ENCODE peak calls at places on chromosomes 11 and 22, in five cellular contexts. A is cardiac muscle cell; I is ovary; K is lower leg skin; M is stimulated activated CD4-positive, alpha-beta T cell treated with anti-CD3 and anti-CD28 coated beads, Interleukin-15, amount 100 ng/mL, for 24 hours. J is an unnamed sample.

GRCh38 chr22:42686756-42687491 is 33.7 kb downstream of the A4GALT start:
- DNase-seq in A (no peak), I (no peak), K (no peak), M (no peak), J (no peak)

GRCh38 chr22:19981171-19981960 is 35.3 kb downstream of the ARVCF start:
- DNase-seq in A (no peak), I (no peak), K (no peak), M (no peak), J (no peak)

GRCh38 chr22:17772249-17772962 is 1.9 kb downstream of the BID start:
- DNase-seq in A (no peak), I (no peak), K (peak; percentile 83), M (no peak), J (no peak)

GRCh38 chr11:127890026-127890611 is 697.2 kb downstream of the ETS1 start:
- DNase-seq in A (peak; percentile 36), I (no peak), K (no peak), M (no peak), J (no peak)

GRCh38 chr11:131664811-131665210 is 294.4 kb downstream of the NTM start:
- DNase-seq in A (no peak), I (no peak), K (no peak), M (no peak), J (no peak)

GRCh38 chr11:33452806-33453205 is 195.6 kb downstream of the HIPK3 start:
- DNase-seq in A (peak; percentile 84), I (no peak), K (no peak), M (no peak), J (no peak)

GRCh38 chr11:40292636-40293585 is 1166.5 kb downstream of the LRRC4C start:
- DNase-seq in A (peak; percentile 24), I (no peak), K (no peak), M (no peak), J (no peak)

GRCh38 chr11:3958301-3958700 is 102.8 kb downstream of the STIM1 start:
- DNase-seq in A (no peak), I (no peak), K (no peak), M (no peak), J (no peak)

GRCh38 chr11:100205926-100206325 is 481.2 kb upstream of the ARHGAP42 start:
- DNase-seq in A (no peak), I (no peak), K (no peak), M (no peak), J (no peak)

GRCh38 chr22:36328635-36329216 is 59.0 kb downstream of the MYH9 start:
- DNase-seq in A (peak; percentile 82), I (peak; percentile 75), K (peak; percentile 89), M (peak; percentile 69), J (peak; percentile 50)

GRCh38 chr11:876550-876949 is 33.9 kb downstream of the TSPAN4 start:
- DNase-seq in A (no peak), I (peak; percentile 68), K (no peak), M (no peak), J (no peak)

GRCh38 chr11:43810929-43811596 is 69.6 kb upstream of the ALKBH3 start:
- DNase-seq in A (peak; percentile 37), I (no peak), K (no peak), M (no peak), J (no peak)

GRCh38 chr11:6594142-6594768 is 9.2 kb downstream of the RRP8 start:
- DNase-seq in A (no peak), I (no peak), K (no peak), M (no peak), J (no peak)

GRCh38 chr22:32803020-32803758 is 1.7 kb downstream of the TIMP3 start:
- DNase-seq in A (no peak), I (peak; percentile 51), K (no peak), M (no peak), J (peak; percentile 74)

GRCh38 chr11:33701302-33701701 is 676 bp upstream of the C11orf91 start:
- DNase-seq in A (peak; percentile 52), I (no peak), K (no peak), M (no peak), J (no peak)

GRCh38 chr11:35907648-35908431 is 36.0 kb upstream of the LDLRAD3 start:
- DNase-seq in A (peak; percentile 88), I (no peak), K (no peak), M (no peak), J (no peak)

GRCh38 chr22:26675687-26676273 is 18.4 kb downstream of the MIAT start:
- DNase-seq in A (no peak), I (no peak), K (no peak), M (no peak), J (no peak)

GRCh38 chr22:22157500-22157822 is 87.1 kb upstream of the VPREB1 start:
- DNase-seq in A (no peak), I (no peak), K (no peak), M (no peak), J (no peak)

GRCh38 chr22:22884010-22884887 is 3.4 kb upstream of the IGLL5 start:
- DNase-seq in A (peak; percentile 80), I (no peak), K (peak; percentile 80), M (peak; percentile 74), J (peak; percentile 71)

GRCh38 chr11:7675640-7676039 is 2.3 kb upstream of the CYB5R2 start:
- DNase-seq in A (no peak), I (no peak), K (no peak), M (no peak), J (no peak)

GRCh38 chr11:2509481-2510001 is 64.7 kb downstream of the KCNQ1 start:
- DNase-seq in A (no peak), I (no peak), K (peak; percentile 84), M (no peak), J (no peak)

GRCh38 chr11:117836077-117836960 is 11.8 kb upstream of the FXYD2 start:
- DNase-seq in A (no peak), I (no peak), K (peak; percentile 75), M (no peak), J (no peak)